ENCODE peak calls at places on chromosome 10, in eight cellular contexts. One of them, this sample, is unnamed.

GRCh38 chr10:92695679-92696605 is 6.2 kb downstream of the HHEX start:
- DNase-seq in fibroblast of the aortic adventitia: peak; percentile 40
- DNase-seq in AG04450: no peak
- DNase-seq in lower leg skin: no peak
- DNase-seq in kidney epithelial cell: no peak
- DNase-seq in endothelial cell: peak; percentile 50
- DNase-seq in mammary epithelial cell: no peak
- DNase-seq in neural progenitor cell: peak; percentile 65
- DNase-seq in this sample: peak; percentile 84

GRCh38 chr10:86644412-86645110 is 9.8 kb upstream of the OPN4 start:
- DNase-seq in endothelial cell: no peak
- DNase-seq in neural progenitor cell: no peak
- DNase-seq in AG04450: no peak
- DNase-seq in lower leg skin: peak; percentile 88
- DNase-seq in mammary epithelial cell: peak; percentile 78
- DNase-seq in fibroblast of the aortic adventitia: peak; percentile 23
- DNase-seq in kidney epithelial cell: no peak
- DNase-seq in this sample: no peak

GRCh38 chr10:93436577-93436976 is 45.6 kb downstream of the MYOF start:
- DNase-seq in neural progenitor cell: no peak
- DNase-seq in AG04450: peak; percentile 84
- DNase-seq in lower leg skin: no peak
- DNase-seq in endothelial cell: no peak
- DNase-seq in kidney epithelial cell: peak; percentile 80
- DNase-seq in mammary epithelial cell: peak; percentile 77
- DNase-seq in fibroblast of the aortic adventitia: peak; percentile 99
- DNase-seq in this sample: no peak

GRCh38 chr10:88089498-88089897 is 226.1 kb downstream of the PTEN start:
- DNase-seq in fibroblast of the aortic adventitia: no peak
- DNase-seq in AG04450: no peak
- DNase-seq in endothelial cell: no peak
- DNase-seq in kidney epithelial cell: no peak
- DNase-seq in mammary epithelial cell: no peak
- DNase-seq in lower leg skin: no peak
- DNase-seq in neural progenitor cell: no peak
- DNase-seq in this sample: peak; percentile 87

GRCh38 chr10:5545778-5546710 is 21.3 kb downstream of the CALML3 start:
- DNase-seq in kidney epithelial cell: no peak
- DNase-seq in fibroblast of the aortic adventitia: peak; percentile 94
- DNase-seq in endothelial cell: no peak
- DNase-seq in AG04450: peak; percentile 85
- DNase-seq in neural progenitor cell: no peak
- DNase-seq in mammary epithelial cell: peak; percentile 48
- DNase-seq in lower leg skin: peak; percentile 86
- DNase-seq in this sample: no peak

GRCh38 chr10:103153765-103154197 is 39.3 kb downstream of the NT5C2 start:
- DNase-seq in lower leg skin: no peak
- DNase-seq in fibroblast of the aortic adventitia: peak; percentile 54
- DNase-seq in neural progenitor cell: peak; percentile 10
- DNase-seq in endothelial cell: no peak
- DNase-seq in mammary epithelial cell: no peak
- DNase-seq in kidney epithelial cell: no peak
- DNase-seq in AG04450: no peak
- DNase-seq in this sample: no peak

GRCh38 chr10:70197235-70197952 is 27.1 kb upstream of the SAR1A start:
- DNase-seq in neural progenitor cell: no peak
- DNase-seq in kidney epithelial cell: no peak
- DNase-seq in AG04450: no peak
- DNase-seq in mammary epithelial cell: no peak
- DNase-seq in lower leg skin: no peak
- DNase-seq in endothelial cell: no peak
- DNase-seq in fibroblast of the aortic adventitia: no peak
- DNase-seq in this sample: no peak

GRCh38 chr10:132196178-132197113 is 9.7 kb downstream of the DPYSL4 start:
- DNase-seq in endothelial cell: no peak
- DNase-seq in kidney epithelial cell: no peak
- DNase-seq in mammary epithelial cell: no peak
- DNase-seq in neural progenitor cell: no peak
- DNase-seq in fibroblast of the aortic adventitia: no peak
- DNase-seq in lower leg skin: no peak
- DNase-seq in AG04450: no peak
- DNase-seq in this sample: no peak

GRCh38 chr10:68231106-68231901 is 609 bp downstream of the ATOH7 start:
- DNase-seq in fibroblast of the aortic adventitia: peak; percentile 53
- DNase-seq in neural progenitor cell: peak; percentile 92
- DNase-seq in lower leg skin: peak; percentile 88
- DNase-seq in kidney epithelial cell: no peak
- DNase-seq in AG04450: no peak
- DNase-seq in endothelial cell: peak; percentile 76
- DNase-seq in mammary epithelial cell: peak; percentile 55
- DNase-seq in this sample: peak; percentile 65

GRCh38 chr10:75651452-75651851 is 220.0 kb downstream of the LRMDA start:
- DNase-seq in kidney epithelial cell: no peak
- DNase-seq in endothelial cell: no peak
- DNase-seq in lower leg skin: no peak
- DNase-seq in mammary epithelial cell: peak; percentile 35
- DNase-seq in AG04450: no peak
- DNase-seq in neural progenitor cell: peak; percentile 55
- DNase-seq in fibroblast of the aortic adventitia: peak; percentile 27
- DNase-seq in this sample: no peak

GRCh38 chr10:78401882-78402367 is 368.3 kb downstream of the RPS24 start:
- DNase-seq in neural progenitor cell: peak; percentile 55
- DNase-seq in kidney epithelial cell: no peak
- DNase-seq in AG04450: no peak
- DNase-seq in lower leg skin: no peak
- DNase-seq in fibroblast of the aortic adventitia: no peak
- DNase-seq in mammary epithelial cell: no peak
- DNase-seq in endothelial cell: no peak
- DNase-seq in this sample: no peak

GRCh38 chr10:95267261-95267660 is 23.5 kb downstream of the PDLIM1 start:
- DNase-seq in endothelial cell: no peak
- DNase-seq in fibroblast of the aortic adventitia: no peak
- DNase-seq in kidney epithelial cell: no peak
- DNase-seq in lower leg skin: no peak
- DNase-seq in neural progenitor cell: no peak
- DNase-seq in AG04450: no peak
- DNase-seq in mammary epithelial cell: no peak
- DNase-seq in this sample: no peak

GRCh38 chr10:76302936-76303656 is 871.7 kb downstream of the LRMDA start:
- DNase-seq in kidney epithelial cell: no peak
- DNase-seq in lower leg skin: no peak
- DNase-seq in mammary epithelial cell: no peak
- DNase-seq in fibroblast of the aortic adventitia: peak; percentile 59
- DNase-seq in endothelial cell: no peak
- DNase-seq in neural progenitor cell: peak; percentile 72
- DNase-seq in AG04450: no peak
- DNase-seq in this sample: no peak

GRCh38 chr10:84138478-84139125 is 707 bp upstream of the GHITM start:
- DNase-seq in fibroblast of the aortic adventitia: no peak
- DNase-seq in endothelial cell: no peak
- DNase-seq in AG04450: no peak
- DNase-seq in neural progenitor cell: no peak
- DNase-seq in mammary epithelial cell: no peak
- DNase-seq in kidney epithelial cell: no peak
- DNase-seq in lower leg skin: no peak
- DNase-seq in this sample: no peak

GRCh38 chr10:11270135-11270857 is 252.6 kb downstream of the CELF2 start:
- DNase-seq in mammary epithelial cell: peak; percentile 7
- DNase-seq in fibroblast of the aortic adventitia: peak; percentile 65
- DNase-seq in kidney epithelial cell: peak; percentile 10
- DNase-seq in AG04450: peak; percentile 27
- DNase-seq in lower leg skin: peak; percentile 92
- DNase-seq in endothelial cell: peak; percentile 92
- DNase-seq in neural progenitor cell: peak; percentile 93
- DNase-seq in this sample: peak; percentile 76

DNA sequence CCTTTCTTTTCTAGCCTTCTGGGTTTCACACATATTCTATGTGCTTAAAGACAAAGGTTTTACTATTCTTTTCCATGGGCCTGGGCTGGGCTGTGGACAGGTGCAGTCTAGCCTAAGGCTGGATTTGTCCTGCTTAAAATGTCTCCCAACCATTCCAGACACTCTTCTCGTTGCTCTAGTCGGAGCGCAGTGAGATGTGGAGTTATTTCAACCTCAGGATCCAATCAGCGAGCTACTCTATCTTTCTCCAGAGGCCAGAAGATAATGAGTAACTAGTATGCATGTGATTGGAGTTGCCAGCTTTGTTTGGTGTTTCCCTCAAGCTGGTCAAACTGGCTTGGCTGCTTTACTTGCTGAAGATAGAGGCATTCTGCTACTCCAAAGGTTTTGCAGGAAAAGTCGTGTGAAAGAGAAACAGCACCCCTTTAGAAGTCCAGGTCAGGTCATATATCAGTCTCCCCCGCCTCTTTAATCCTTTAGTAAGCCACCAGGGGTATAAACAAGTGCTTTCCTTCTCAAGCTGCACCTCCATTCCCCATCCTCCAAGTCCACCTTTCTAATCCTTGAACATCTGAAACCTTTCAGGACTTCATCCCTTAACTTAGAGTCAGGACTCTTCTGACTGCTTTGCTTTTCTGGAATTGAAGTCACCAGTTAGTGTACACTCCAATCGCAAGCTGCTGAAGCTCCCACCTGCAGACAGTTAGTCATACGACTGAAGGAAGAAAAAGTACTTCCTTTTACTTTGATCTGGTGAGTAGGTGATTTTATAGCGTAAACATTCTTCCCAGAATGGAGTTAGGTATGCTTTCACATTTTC is 78.8 kb downstream of the DNMBP start:
- DNase-seq in AG04450: no peak
- DNase-seq in endothelial cell: no peak
- DNase-seq in kidney epithelial cell: peak; percentile 84
- DNase-seq in lower leg skin: no peak
- DNase-seq in fibroblast of the aortic adventitia: no peak
- DNase-seq in mammary epithelial cell: peak; percentile 89
- DNase-seq in neural progenitor cell: no peak
- DNase-seq in this sample: peak; percentile 70
- TF ChIP-seq CTCF in AG04450: no peak
- TF ChIP-seq CTCF in endothelial cell: no peak
- TF ChIP-seq CTCF in kidney epithelial cell: no peak
- TF ChIP-seq CTCF in lower leg skin: no peak
- TF ChIP-seq CTCF in fibroblast of the aortic adventitia: no peak
- TF ChIP-seq CTCF in mammary epithelial cell: no peak
- TF ChIP-seq CTCF in neural progenitor cell: no peak
- TF ChIP-seq CTCF in this sample: no peak

GRCh38 chr10:63069318-63069717 is 63.8 kb upstream of the NRBF2 start:
- DNase-seq in neural progenitor cell: no peak
- DNase-seq in endothelial cell: no peak
- DNase-seq in fibroblast of the aortic adventitia: no peak
- DNase-seq in kidney epithelial cell: no peak
- DNase-seq in lower leg skin: no peak
- DNase-seq in mammary epithelial cell: no peak
- DNase-seq in AG04450: no peak
- DNase-seq in this sample: no peak

GRCh38 chr10:63068246-63068645 is 64.9 kb upstream of the NRBF2 start:
- DNase-seq in neural progenitor cell: no peak
- DNase-seq in mammary epithelial cell: peak; percentile 20
- DNase-seq in AG04450: no peak
- DNase-seq in endothelial cell: no peak
- DNase-seq in kidney epithelial cell: no peak
- DNase-seq in fibroblast of the aortic adventitia: peak; percentile 8
- DNase-seq in lower leg skin: no peak
- DNase-seq in this sample: no peak

GRCh38 chr10:63066606-63067005 is 66.5 kb upstream of the NRBF2 start:
- DNase-seq in lower leg skin: no peak
- DNase-seq in mammary epithelial cell: no peak
- DNase-seq in kidney epithelial cell: no peak
- DNase-seq in neural progenitor cell: no peak
- DNase-seq in fibroblast of the aortic adventitia: no peak
- DNase-seq in AG04450: no peak
- DNase-seq in endothelial cell: no peak
- DNase-seq in this sample: no peak

GRCh38 chr10:63064706-63065105 is 68.4 kb upstream of the NRBF2 start:
- DNase-seq in lower leg skin: no peak
- DNase-seq in endothelial cell: no peak
- DNase-seq in neural progenitor cell: peak; percentile 39
- DNase-seq in AG04450: no peak
- DNase-seq in mammary epithelial cell: peak; percentile 73
- DNase-seq in kidney epithelial cell: no peak
- DNase-seq in fibroblast of the aortic adventitia: peak; percentile 15
- DNase-seq in this sample: no peak
- TF ChIP-seq CTCF in lower leg skin: no peak
- TF ChIP-seq CTCF in endothelial cell: no peak
- TF ChIP-seq CTCF in neural progenitor cell: no peak
- TF ChIP-seq CTCF in AG04450: no peak
- TF ChIP-seq CTCF in mammary epithelial cell: no peak
- TF ChIP-seq CTCF in kidney epithelial cell: no peak
- TF ChIP-seq CTCF in fibroblast of the aortic adventitia: no peak
- TF ChIP-seq CTCF in this sample: no peak

GRCh38 chr10:119942973-119943372 is 50.4 kb downstream of the SEC23IP start:
- DNase-seq in AG04450: no peak
- DNase-seq in kidney epithelial cell: no peak
- DNase-seq in lower leg skin: no peak
- DNase-seq in mammary epithelial cell: no peak
- DNase-seq in neural progenitor cell: no peak
- DNase-seq in endothelial cell: no peak
- DNase-seq in fibroblast of the aortic adventitia: peak; percentile 28
- DNase-seq in this sample: no peak

DNA sequence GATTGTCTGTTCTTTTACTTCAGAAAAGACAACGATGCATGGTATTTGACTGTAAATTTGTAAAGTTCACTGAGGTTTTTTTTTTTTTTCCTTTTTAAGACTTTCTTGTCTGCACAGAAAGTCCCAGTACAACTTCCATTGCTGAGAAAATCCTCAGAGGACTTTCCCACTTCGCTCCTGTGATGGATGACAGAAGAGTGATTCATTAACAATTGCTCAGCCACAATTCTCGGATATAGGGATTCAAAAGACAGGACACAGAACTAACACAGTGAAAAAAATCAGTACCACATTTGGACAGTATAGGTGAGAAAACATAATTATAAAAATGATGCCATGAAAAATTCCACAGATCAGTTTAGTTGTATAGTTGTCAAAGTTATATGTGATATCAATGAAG is 48.0 kb downstream of the SEC23IP start:
- DNase-seq in kidney epithelial cell: peak; percentile 43
- DNase-seq in endothelial cell: no peak
- DNase-seq in AG04450: no peak
- DNase-seq in neural progenitor cell: no peak
- DNase-seq in lower leg skin: no peak
- DNase-seq in fibroblast of the aortic adventitia: peak; percentile 25
- DNase-seq in mammary epithelial cell: peak; percentile 47
- DNase-seq in this sample: no peak
- TF ChIP-seq CTCF in kidney epithelial cell: no peak
- TF ChIP-seq CTCF in endothelial cell: no peak
- TF ChIP-seq CTCF in AG04450: no peak
- TF ChIP-seq CTCF in neural progenitor cell: no peak
- TF ChIP-seq CTCF in lower leg skin: no peak
- TF ChIP-seq CTCF in fibroblast of the aortic adventitia: no peak
- TF ChIP-seq CTCF in mammary epithelial cell: no peak
- TF ChIP-seq CTCF in this sample: no peak

DNA sequence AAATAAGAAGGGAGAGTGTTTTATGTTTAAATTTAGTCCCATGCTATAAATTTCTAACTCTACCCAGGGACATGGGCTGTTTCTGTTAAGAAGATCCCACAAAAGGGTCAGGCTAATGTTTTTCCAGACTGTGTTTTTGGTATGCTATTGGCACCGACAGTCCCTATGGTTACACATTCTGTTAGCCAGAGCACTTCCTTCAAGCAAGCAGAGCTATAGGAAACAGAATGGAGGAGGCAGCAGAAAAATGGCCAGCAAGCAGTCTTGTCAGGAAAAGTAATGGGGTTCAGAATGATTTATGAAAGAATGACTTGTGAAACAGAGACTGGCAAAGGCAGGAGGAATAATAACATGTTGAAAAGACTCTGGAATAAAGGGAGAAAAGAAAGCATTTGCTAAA is 44.8 kb upstream of the PHYHIPL start:
- DNase-seq in AG04450: no peak
- DNase-seq in lower leg skin: no peak
- DNase-seq in fibroblast of the aortic adventitia: no peak
- DNase-seq in neural progenitor cell: no peak
- DNase-seq in mammary epithelial cell: no peak
- DNase-seq in endothelial cell: no peak
- DNase-seq in kidney epithelial cell: no peak
- DNase-seq in this sample: no peak
- TF ChIP-seq CTCF in AG04450: no peak
- TF ChIP-seq CTCF in lower leg skin: no peak
- TF ChIP-seq CTCF in fibroblast of the aortic adventitia: no peak
- TF ChIP-seq CTCF in neural progenitor cell: no peak
- TF ChIP-seq CTCF in mammary epithelial cell: no peak
- TF ChIP-seq CTCF in endothelial cell: no peak
- TF ChIP-seq CTCF in kidney epithelial cell: no peak
- TF ChIP-seq CTCF in this sample: no peak

This sample was measured in right lobe of liver.